ENCODE peak calls at places on chromosomes 1 and 21, in seven cellular contexts. L is naive thymus-derived CD4-positive, alpha-beta T cell; D is nucleus accumbens; K is NCI-H526; S is D341Med; E is epithelial cell of esophagus; Y is activated CD8-positive, alpha-beta memory T cell treated with anti-CD3 and anti-CD28 coated beads for 1 hour. Q is an unnamed sample.

GRCh38 chr21:16086121-16086520 is 356.3 kb downstream of the USP25 start:
- DNase-seq in L (no peak), D (no peak), K (no peak), S (no peak), E (no peak), Y (no peak), Q (no peak)

GRCh38 chr1:14392887-14393365 is 205.6 kb upstream of the KAZN start:
- DNase-seq in L (no peak), D (no peak), K (no peak), S (no peak), E (no peak), Y (no peak), Q (no peak)

GRCh38 chr1:208209286-208209685 is 34.9 kb downstream of the PLXNA2 start:
- DNase-seq in L (no peak), D (no peak), K (no peak), S (no peak), E (peak; percentile 78), Y (no peak), Q (no peak)

GRCh38 chr1:8554956-8555534 is 237.1 kb downstream of the SLC45A1 start:
- DNase-seq in L (no peak), D (no peak), K (no peak), S (no peak), E (peak; percentile 81), Y (no peak), Q (no peak)

GRCh38 chr21:44649701-44650100 is 3.5 kb downstream of the KRTAP10-11 start:
- DNase-seq in L (no peak), D (no peak), K (no peak), S (no peak), E (no peak), Y (no peak), Q (no peak)

GRCh38 chr1:31576743-31577455 is 584 bp downstream of the TINAGL1 start:
- DNase-seq in L (no peak), D (no peak), K (no peak), S (peak; percentile 21), E (no peak), Y (no peak), Q (peak; percentile 2)

GRCh38 chr1:61952675-61953074 is 210.4 kb downstream of the PATJ start:
- DNase-seq in L (no peak), D (no peak), K (no peak), S (no peak), E (no peak), Y (no peak), Q (no peak)

GRCh38 chr1:171748651-171749050 is 6.8 kb upstream of the VAMP4 start:
- DNase-seq in L (no peak), D (no peak), K (no peak), S (no peak), E (peak; percentile 68), Y (no peak), Q (no peak)

GRCh38 chr1:226400519-226401406 is 7.1 kb downstream of the PARP1 start:
- DNase-seq in L (no peak), D (no peak), K (no peak), S (peak; percentile 80), E (no peak), Y (no peak), Q (no peak)

GRCh38 chr1:177164380-177165068 is at the start of gene ASTN1:
- DNase-seq in L (no peak), D (peak; percentile 36), K (no peak), S (peak; percentile 60), E (no peak), Y (no peak), Q (no peak)

GRCh38 chr1:53590104-53590503 is 130.9 kb downstream of the DMRTB1 start:
- DNase-seq in L (no peak), D (no peak), K (no peak), S (no peak), E (no peak), Y (no peak), Q (no peak)

GRCh38 chr1:43783671-43784205 is 76.4 kb downstream of the ST3GAL3 start:
- DNase-seq in L (no peak), D (no peak), K (no peak), S (no peak), E (peak; percentile 92), Y (no peak), Q (no peak)

GRCh38 chr1:2977886-2978611 is 43.2 kb upstream of the ACTRT2 start:
- DNase-seq in L (no peak), D (no peak), K (no peak), S (peak; percentile 5), E (no peak), Y (no peak), Q (no peak)

GRCh38 chr1:51284487-51284954 is 45.8 kb downstream of the TTC39A start:
- DNase-seq in L (no peak), D (no peak), K (no peak), S (no peak), E (no peak), Y (no peak), Q (no peak)

GRCh38 chr1:65177457-65177856 is 29.5 kb downstream of the AK4 start:
- DNase-seq in L (no peak), D (no peak), K (no peak), S (no peak), E (peak; percentile 90), Y (no peak), Q (no peak)

GRCh38 chr1:33137800-33138199 is 44.0 kb downstream of the TRIM62 start:
- DNase-seq in L (no peak), D (no peak), K (peak; percentile 7), S (peak; percentile 76), E (peak; percentile 20), Y (no peak), Q (peak; percentile 36)

GRCh38 chr1:59013276-59013927 is 229.6 kb upstream of the JUN start:
- DNase-seq in L (no peak), D (no peak), K (no peak), S (no peak), E (peak; percentile 60), Y (no peak), Q (no peak)